ENCODE peak calls at places on chromosomes 13 and 19, in nine cellular contexts. G, Y, K, D, F, S, T, P and H are unnamed samples.

GRCh38 chr19:48872182-48872883 is at the start of gene PPP1R15A:
- DNase-seq in D (peak), G (peak), K (peak), P (peak), Y (peak), T (peak), S (peak), F (peak), H (peak)

GRCh38 chr13:39684531-39685137 is 29.2 kb downstream of the COG6 start:
- DNase-seq in F (no peak), T (no peak), P (peak), G (peak), D (no peak), S (no peak), Y (no peak), K (peak), H (no peak)

GRCh38 chr19:10271543-10272086 is 695 bp downstream of the ICAM1 start:
- DNase-seq in F (peak), S (no peak), Y (peak), D (no peak), P (no peak), G (peak), T (no peak), K (no peak), H (no peak)

GRCh38 chr13:69761581-69761980 is 346.0 kb upstream of the ATXN8OS start:
- DNase-seq in T (no peak), G (no peak), P (no peak), K (no peak), D (no peak), F (no peak), S (no peak), Y (no peak), H (no peak)

GRCh38 chr19:57830071-57830602 is at the start of gene ZNF587B:
- DNase-seq in F (peak), G (peak), D (peak), P (peak), Y (peak), S (peak), K (peak), T (peak), H (no peak)

GRCh38 chr19:47049307-47049700 is 880 bp upstream of the TMEM160 start:
- DNase-seq in K (no peak), T (no peak), P (no peak), S (peak), D (no peak), G (peak), Y (no peak), F (no peak), H (no peak)

GRCh38 chr13:53068841-53069520 is 40.4 kb downstream of the OLFM4 start:
- DNase-seq in G (no peak), T (no peak), F (no peak), S (no peak), K (no peak), Y (no peak), D (no peak), P (no peak), H (no peak)

GRCh38 chr13:109900320-109900719 is 113.9 kb upstream of the IRS2 start:
- DNase-seq in T (no peak), K (no peak), P (no peak), S (no peak), D (no peak), F (no peak), Y (no peak), G (no peak), H (no peak)

GRCh38 chr19:21023901-21024300 is 3.4 kb downstream of the ZNF430 start:
- DNase-seq in P (no peak), K (no peak), S (no peak), D (no peak), Y (no peak), G (peak), F (no peak), T (no peak), H (no peak)

GRCh38 chr19:21022996-21023395 is 2.5 kb downstream of the ZNF430 start:
- DNase-seq in S (peak), F (no peak), G (peak), P (peak), Y (no peak), T (no peak), K (no peak), D (no peak), H (no peak)

DNA sequence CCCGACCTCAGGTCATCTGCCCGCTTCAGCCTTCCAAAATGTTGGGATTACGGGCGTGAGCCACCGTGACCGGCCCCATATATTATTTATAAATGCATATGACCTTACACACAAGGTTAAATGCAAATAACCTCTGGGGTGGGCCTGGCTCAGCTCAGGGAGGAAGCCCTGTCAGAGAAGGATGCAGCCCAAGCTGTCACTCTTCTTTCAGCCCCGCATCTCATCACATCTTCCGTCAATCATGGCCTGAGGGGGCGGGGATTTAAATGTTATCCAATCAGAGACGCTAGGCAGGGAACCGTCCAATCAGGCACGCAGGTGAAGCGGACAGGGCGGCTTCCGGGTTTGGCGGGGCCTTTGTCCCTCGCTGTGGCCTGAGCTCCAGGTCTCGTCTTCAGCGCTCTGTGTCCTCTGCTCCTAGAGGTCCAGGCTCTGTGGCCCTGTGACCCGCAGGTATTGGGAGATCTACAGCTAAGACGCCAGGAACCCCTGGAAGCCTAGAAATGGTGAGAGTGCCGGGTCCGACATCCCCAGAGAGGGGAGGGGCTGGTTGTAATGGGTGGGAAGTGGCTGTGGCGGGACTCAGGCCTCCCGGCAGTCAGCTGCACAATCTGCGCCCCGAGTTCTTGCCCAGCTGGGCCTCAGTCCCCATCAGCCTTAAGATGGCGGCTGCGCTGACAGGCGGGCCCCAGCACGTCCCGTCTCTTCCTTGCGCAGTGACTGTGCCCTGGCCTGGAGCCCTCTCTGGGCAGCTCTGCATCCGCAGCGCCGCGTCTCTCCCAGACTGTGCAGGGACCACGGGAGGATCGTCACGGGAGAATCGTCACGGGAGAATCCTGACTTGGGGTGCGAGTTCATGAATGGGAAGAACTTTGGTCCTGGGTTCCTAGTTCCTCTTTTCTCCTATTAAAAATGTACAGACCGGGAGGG is at the start of gene ZNF430:
- DNase-seq in T (peak), G (peak), Y (peak), F (peak), P (peak), K (peak), S (peak), D (peak), H (peak)
- TF ChIP-seq POLR2A in T (no peak), G (peak), Y (peak), F (peak), P (peak), K (peak), S (peak), D (no peak), H (no peak)

GRCh38 chr19:50804420-50805272 is 14.4 kb downstream of the ACP4 start:
- DNase-seq in T (peak), Y (peak), F (peak), P (peak), G (peak), D (peak), K (peak), S (peak), H (peak)
- TF ChIP-seq POLR2A in T (no peak), Y (peak), F (peak), P (peak), G (peak), D (no peak), K (peak), S (peak), H (no peak)

GRCh38 chr19:37506387-37507166 is at the start of gene ZNF793:
- DNase-seq in K (peak), Y (peak), D (peak), G (peak), S (peak), F (peak), T (peak), P (no peak), H (peak)
- TF ChIP-seq POLR2A in K (no peak), Y (no peak), D (peak), G (no peak), S (peak), F (peak), T (peak), P (no peak), H (no peak)

GRCh38 chr19:50025022-50025793 is at the start of gene VRK3:
- DNase-seq in Y (peak), G (peak), S (peak), T (peak), K (peak), F (peak), D (peak), P (peak), H (peak)
- TF ChIP-seq POLR2A in Y (peak), G (peak), S (peak), T (peak), K (peak), F (peak), D (peak), P (no peak), H (peak)

DNA sequence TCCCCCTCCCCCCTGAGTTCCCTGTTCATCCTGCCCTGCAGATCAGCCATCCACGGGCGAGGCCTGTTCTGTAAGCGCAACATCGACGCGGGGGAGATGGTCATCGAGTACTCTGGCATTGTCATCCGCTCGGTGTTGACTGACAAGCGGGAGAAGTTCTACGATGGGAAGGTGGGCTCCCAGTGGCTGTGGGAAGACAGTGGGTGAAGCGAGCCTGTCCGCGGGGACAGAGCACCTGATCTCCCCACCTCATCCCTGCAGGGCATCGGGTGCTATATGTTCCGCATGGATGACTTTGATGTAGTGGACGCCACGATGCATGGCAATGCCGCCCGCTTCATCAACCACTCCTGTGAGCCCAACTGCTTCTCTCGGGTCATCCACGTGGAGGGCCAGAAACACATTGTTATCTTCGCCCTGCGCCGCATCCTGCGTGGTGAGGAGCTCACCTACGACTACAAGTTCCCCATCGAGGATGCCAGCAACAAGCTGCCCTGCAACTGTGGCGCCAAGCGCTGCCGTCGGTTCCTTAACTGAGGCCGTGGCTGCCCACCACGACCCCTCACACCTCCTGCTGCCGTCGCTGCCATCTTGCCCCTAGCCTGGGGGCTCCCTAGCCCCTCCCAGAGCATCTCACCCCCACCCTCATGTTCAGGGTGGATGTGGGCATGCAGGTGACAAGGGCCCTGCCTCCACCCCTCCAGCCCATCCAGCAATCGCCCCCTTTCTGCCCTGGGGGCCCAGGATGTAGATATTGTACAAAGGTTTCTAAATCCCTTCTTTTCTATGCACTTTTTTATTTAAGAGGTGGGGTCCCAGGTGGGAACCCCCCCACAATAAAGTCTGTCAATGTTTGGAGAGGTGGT is 4.0 kb downstream of the IGFLR1 start:
- DNase-seq in T (no peak), S (no peak), G (no peak), D (no peak), K (no peak), F (no peak), P (no peak), Y (no peak), H (no peak)
- TF ChIP-seq POLR2A in T (no peak), S (no peak), G (no peak), D (no peak), K (no peak), F (no peak), P (no peak), Y (no peak), H (no peak)

GRCh38 chr19:44748426-44749254 is at the start of gene BCL3:
- DNase-seq in F (peak), S (peak), K (peak), G (no peak), P (no peak), D (peak), T (peak), Y (peak), H (no peak)

GRCh38 chr19:44747739-44748425 is 626 bp upstream of the BCL3 start:
- DNase-seq in F (peak), G (peak), S (peak), D (no peak), K (peak), Y (peak), T (peak), P (no peak), H (no peak)

GRCh38 chr19:44746616-44746945 is 1.9 kb upstream of the BCL3 start:
- DNase-seq in K (no peak), S (no peak), Y (no peak), T (no peak), G (no peak), D (no peak), P (no peak), F (no peak), H (no peak)

GRCh38 chr19:44745887-44746600 is 2.5 kb upstream of the BCL3 start:
- DNase-seq in P (no peak), K (no peak), G (no peak), Y (no peak), S (no peak), F (no peak), T (no peak), D (no peak), H (no peak)

DNA sequence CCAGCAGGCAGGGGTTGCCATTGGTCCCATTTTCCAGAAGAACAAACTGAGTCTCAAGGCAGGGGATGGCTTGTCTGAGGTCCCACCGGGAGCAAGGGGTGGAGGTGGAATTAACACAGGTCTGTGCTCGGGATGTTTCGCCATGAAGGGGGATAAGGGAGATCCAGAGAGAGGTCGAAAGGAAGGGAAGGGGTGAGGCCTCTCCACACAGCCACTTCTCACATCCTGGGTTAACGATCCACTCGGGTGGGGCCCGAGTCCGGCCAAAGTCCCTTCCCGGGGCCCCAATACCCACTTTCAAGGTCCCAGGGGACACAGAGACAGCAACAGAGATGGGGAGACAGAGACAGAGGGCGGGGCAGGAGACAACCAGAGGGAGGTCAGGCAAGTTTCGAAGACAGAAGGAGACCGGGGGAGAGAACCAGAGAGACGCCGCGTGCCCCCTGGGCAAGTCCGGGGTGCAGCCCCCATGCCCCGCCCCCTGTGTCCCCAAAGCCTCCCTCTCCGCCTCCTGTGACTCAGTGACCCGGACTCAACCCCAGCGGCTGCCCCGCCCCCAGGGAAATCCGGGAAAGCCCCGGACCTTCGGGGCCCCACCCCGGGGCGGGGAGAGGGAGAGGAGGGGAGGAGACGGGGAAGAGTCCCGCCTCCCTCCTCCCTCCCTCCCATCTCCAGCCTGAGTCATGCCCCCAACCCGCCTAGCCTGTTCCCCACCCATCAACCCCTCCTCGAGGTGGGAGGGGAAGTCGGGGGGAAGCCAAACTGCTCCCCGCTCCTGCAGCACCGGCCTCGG is 1.4 kb upstream of the BCL3 start:
- DNase-seq in G (peak), D (peak), Y (peak), K (peak), F (peak), T (peak), S (peak), P (peak), H (peak)
- TF ChIP-seq POLR2A in G (no peak), D (peak), Y (peak), K (peak), F (peak), T (no peak), S (peak), P (peak), H (no peak)

DNA sequence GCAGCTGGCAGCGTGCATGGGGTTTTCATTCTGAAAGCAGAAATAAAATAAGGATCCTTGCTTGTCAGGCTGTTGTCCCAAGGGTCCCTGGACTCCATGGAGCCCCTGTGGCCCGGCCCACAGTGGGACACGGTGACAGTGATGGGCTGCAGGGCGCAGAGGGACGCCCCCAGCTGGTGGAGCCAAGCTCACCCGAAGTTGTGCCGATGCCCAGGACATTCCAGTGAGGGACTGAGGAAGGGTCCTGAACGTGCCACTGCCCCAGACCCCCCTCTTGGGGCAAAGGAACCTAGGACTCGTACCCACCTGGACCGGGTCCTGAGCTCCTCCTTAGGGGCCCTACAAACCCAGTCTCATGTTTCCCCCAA is 35.0 kb downstream of the MYO9B start:
- DNase-seq in G (no peak), D (no peak), F (no peak), S (no peak), K (no peak), P (no peak), Y (no peak), T (no peak), H (no peak)
- TF ChIP-seq POLR2A in G (no peak), D (no peak), F (no peak), S (no peak), K (no peak), P (no peak), Y (no peak), T (no peak), H (no peak)

DNA sequence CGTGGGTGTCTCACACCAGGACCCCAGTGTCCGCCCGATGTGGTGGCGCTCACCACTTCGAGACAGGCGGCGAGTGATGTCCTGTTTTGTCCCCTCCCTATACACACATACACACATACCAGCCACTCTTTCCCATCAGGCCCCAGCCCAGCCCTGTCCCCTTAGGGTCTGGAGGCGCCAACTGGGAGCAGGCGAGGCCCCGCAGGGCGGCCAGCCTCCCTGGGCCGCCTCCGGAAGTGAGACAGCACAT is 38.1 kb upstream of the NANOS3 start:
- DNase-seq in F (no peak), T (no peak), G (no peak), Y (no peak), D (no peak), S (no peak), K (no peak), P (no peak), H (no peak)
- TF ChIP-seq POLR2A in F (peak), T (no peak), G (peak), Y (peak), D (no peak), S (peak), K (no peak), P (no peak), H (no peak)

GRCh38 chr19:19527371-19527656 is 1.4 kb upstream of the YJEFN3 start:
- DNase-seq in D (no peak), P (no peak), G (no peak), T (no peak), F (peak), Y (no peak), K (no peak), S (no peak), H (no peak)

GRCh38 chr19:19526581-19527370 is 1.9 kb upstream of the YJEFN3 start:
- DNase-seq in F (no peak), S (peak), T (no peak), K (no peak), P (no peak), D (no peak), G (no peak), Y (no peak), H (no peak)

GRCh38 chr19:19529783-19530422 is 1.2 kb downstream of the YJEFN3 start:
- DNase-seq in F (no peak), D (no peak), G (no peak), K (no peak), Y (no peak), T (no peak), P (no peak), S (no peak), H (no peak)

GRCh38 chr19:19528721-19529490 is at the start of gene YJEFN3:
- DNase-seq in G (peak), D (no peak), P (no peak), F (peak), S (no peak), T (peak), K (no peak), Y (no peak), H (no peak)

DNA sequence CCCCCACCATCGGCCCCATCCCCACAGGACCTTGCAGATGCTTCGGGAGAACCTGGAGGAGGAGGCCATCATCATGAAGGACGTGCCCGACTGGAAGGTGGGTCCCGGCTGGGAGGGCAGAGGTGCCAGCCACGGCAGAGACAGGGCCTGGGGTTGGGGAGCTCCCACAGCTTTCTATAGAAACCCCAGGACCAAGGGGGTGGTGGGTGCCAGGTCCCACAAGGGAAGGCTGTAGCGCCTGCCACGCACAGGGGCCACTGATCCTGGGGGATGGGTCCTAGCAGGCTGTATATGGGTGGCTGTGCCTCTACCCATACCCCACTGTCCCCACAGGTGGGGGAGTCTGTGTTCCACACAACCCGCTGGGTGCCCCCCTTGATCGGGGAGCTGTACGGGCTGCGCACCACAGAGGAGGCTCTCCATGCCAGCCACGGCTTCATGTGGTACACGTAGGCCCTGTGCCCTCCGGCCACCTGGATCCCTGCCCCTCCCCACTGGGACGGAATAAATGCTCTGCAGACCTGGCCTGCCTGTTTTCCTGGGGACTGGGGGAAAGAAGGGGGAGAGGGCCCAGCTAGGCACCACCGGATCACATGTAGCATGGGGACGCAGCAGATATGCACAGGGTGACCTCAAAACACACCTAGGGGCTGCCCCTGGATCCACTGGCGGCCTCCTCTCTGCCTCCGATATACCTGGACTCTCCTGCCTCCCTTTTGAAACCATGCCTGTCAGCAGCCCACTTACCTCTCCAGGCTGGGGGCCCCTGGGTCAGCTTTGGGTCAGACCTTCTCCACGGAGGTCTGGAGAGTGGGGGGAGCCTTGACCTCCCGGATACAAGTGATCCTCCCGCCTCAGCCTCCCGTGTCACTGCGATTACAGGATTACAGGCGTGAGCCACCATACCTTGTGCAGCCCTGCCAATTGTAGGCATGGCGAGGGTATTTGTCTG is 761 bp upstream of the YJEFN3 start:
- DNase-seq in P (no peak), Y (no peak), S (no peak), D (no peak), G (no peak), F (peak), K (no peak), T (no peak), H (no peak)
- TF ChIP-seq POLR2A in P (no peak), Y (no peak), S (no peak), D (no peak), G (no peak), F (no peak), K (no peak), T (no peak), H (no peak)